ENCODE peak calls at places on chromosome 9, in ten cellular contexts. O, V, H, I, K, M, N, C, Y and A are unnamed samples.

GRCh38 chr9:12884736-12885395 is 110.0 kb downstream of the LURAP1L start:
- DNase-seq in I (no peak), N (no peak), V (peak; percentile 79), Y (peak; percentile 63), O (peak; percentile 87), K (no peak), H (no peak), C (no peak), M (no peak), A (peak; percentile 35)

GRCh38 chr9:134360897-134361296 is 34.6 kb downstream of the RXRA start:
- DNase-seq in V (no peak), K (no peak), C (no peak), Y (no peak), O (peak; percentile 73), M (no peak), N (peak; percentile 86), I (peak; percentile 90), H (no peak), A (no peak)

GRCh38 chr9:81492710-81493447 is 196.5 kb downstream of the TLE1 start:
- DNase-seq in O (peak; percentile 90), H (no peak), C (no peak), N (no peak), Y (peak; percentile 98), I (no peak), K (no peak), V (peak; percentile 97), M (no peak), A (peak; percentile 98)

GRCh38 chr9:133202145-133202513 is 6.9 kb downstream of the OBP2B start:
- DNase-seq in K (no peak), Y (no peak), V (no peak), I (peak; percentile 14), H (no peak), C (no peak), N (peak; percentile 15), M (no peak), O (no peak), A (no peak)

GRCh38 chr9:117744856-117745389 is 40.7 kb downstream of the TLR4 start:
- DNase-seq in O (no peak), K (no peak), M (no peak), C (no peak), Y (no peak), N (no peak), I (no peak), H (peak; percentile 20), V (peak; percentile 29), A (no peak)

GRCh38 chr9:78044189-78044588 is 12.6 kb upstream of the GNAQ start:
- DNase-seq in I (no peak), V (no peak), C (no peak), K (no peak), M (no peak), H (no peak), N (peak; percentile 41), O (no peak), Y (no peak), A (no peak)

GRCh38 chr9:12778389-12778788 is 3.6 kb downstream of the LURAP1L start:
- DNase-seq in O (no peak), H (no peak), C (no peak), N (no peak), K (no peak), Y (no peak), V (no peak), I (no peak), M (no peak), A (no peak)

GRCh38 chr9:38432922-38433510 is 8.8 kb upstream of the IGFBPL1 start:
- DNase-seq in N (no peak), K (peak; percentile 4), V (peak; percentile 44), H (no peak), I (no peak), M (no peak), Y (no peak), O (peak; percentile 60), C (no peak), A (peak; percentile 32)

GRCh38 chr9:79166005-79166404 is 405.8 kb upstream of the TLE4 start:
- DNase-seq in H (no peak), I (no peak), C (no peak), M (no peak), N (no peak), V (no peak), Y (no peak), O (peak; percentile 73), K (no peak), A (no peak)

DNA sequence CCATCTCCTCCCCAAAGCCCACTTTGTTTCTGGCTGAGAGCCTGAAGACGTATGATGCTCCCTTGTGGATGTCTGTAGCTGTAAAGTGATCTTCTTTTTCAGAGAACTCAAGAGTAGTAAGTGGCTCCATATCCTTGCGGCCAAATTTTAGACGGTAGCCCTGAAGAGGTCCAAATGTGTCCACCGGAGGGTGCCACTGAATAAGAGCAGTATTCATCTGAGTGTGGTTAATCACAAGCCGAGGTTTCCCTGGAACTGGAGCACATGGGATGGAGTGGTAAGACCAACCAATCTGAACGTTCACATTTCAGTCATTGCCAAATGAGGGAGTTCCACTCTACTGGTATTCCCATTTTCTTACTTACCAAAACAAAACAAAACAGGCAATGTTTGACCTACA is 686.5 kb upstream of the DMAC1 start:
- DNase-seq in N (peak; percentile 28), M (peak; percentile 53), V (peak; percentile 18), K (no peak), Y (peak; percentile 57), H (no peak), O (peak; percentile 10), I (peak; percentile 21), C (no peak), A (peak; percentile 6)
- TF ChIP-seq CTCF in N (no peak), M (no peak), V (peak; percentile 40), K (no peak), Y (peak; percentile 65), H (no peak), O (peak; percentile 19), I (peak; percentile 16), C (no peak), A (peak; percentile 47)

GRCh38 chr9:92820964-92821363 is 56.3 kb upstream of the BICD2 start:
- DNase-seq in C (no peak), H (no peak), I (no peak), V (no peak), K (no peak), O (no peak), M (no peak), Y (no peak), N (no peak), A (no peak)
- H3K4me3 ChIP-seq in C (no peak overlapping the region), H (no peak overlapping the region), I (no peak overlapping the region), V (no peak overlapping the region), K (no peak overlapping the region), O (no peak overlapping the region), M (no peak overlapping the region), Y (no peak overlapping the region), N (no peak overlapping the region), A (no peak overlapping the region)

DNA sequence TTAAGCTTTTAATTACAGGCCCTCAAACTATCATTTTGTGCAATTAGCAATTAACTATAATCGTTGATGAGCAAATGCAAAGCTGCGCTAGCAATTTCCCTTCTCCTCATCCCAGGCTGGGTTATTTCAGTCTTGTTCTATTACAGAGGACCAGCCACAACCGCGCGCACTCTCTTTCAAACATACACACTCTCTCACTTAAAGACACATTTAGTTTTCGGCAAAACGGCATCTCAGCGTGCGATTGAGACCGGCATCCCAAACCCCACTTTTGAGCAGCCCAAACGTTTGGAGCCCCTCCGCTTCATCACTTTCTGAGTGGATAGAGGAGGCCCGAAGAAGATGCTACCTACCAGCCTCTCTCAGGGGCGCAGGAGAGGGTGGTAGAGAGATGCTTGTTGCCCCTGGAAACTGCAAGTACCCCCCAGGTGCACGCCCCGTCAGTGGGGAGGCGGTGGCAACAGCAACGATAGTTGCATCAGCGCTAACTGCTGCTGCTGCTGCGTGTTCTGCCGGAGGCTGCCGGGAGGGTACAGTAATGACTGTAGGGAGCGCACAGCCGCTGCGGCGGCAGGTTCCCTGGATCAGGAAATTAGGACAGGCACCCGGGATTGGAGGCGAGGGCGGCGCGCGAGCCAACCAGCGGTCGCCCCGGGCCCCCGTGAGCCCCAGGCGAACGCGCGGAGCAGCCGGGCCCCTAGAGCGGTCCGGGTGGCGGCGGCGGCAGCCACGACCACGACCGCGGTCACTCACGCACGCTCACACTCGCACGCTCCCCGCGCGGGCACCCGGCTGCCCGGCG is 510 bp upstream of the VLDLR start:
- DNase-seq in Y (peak; percentile 68), C (peak; percentile 9), K (peak; percentile 78), I (peak; percentile 88), O (peak; percentile 79), H (peak; percentile 83), N (peak; percentile 87), V (peak; percentile 76), M (peak; percentile 87), A (peak; percentile 31)
- TF ChIP-seq CTCF in Y (peak; percentile 42), C (no peak), K (no peak), I (peak; percentile 41), O (peak; percentile 17), H (peak; percentile 19), N (no peak), V (peak; percentile 17), M (no peak), A (peak; percentile 23)

GRCh38 chr9:128419061-128419925 is 1.4 kb upstream of the CERCAM start:
- DNase-seq in V (no peak), H (no peak), N (no peak), I (peak; percentile 27), C (no peak), K (no peak), O (peak; percentile 57), M (no peak), Y (no peak), A (no peak)
- H3K4me3 ChIP-seq in V (no peak overlapping the region), H (peak overlapping the region; percentile 81), N (peak overlapping the region; percentile 94), I (no peak overlapping the region), C (peak overlapping the region; percentile 61), K (peak overlapping the region; percentile 94), O (no peak overlapping the region), M (peak overlapping the region; percentile 78), Y (peak overlapping the region; percentile 29), A (no peak overlapping the region)

GRCh38 chr9:136950656-136951030 is 1.4 kb upstream of the LCN12 start:
- DNase-seq in I (peak; percentile 52), N (no peak), M (peak; percentile 79), H (peak; percentile 21), K (no peak), C (no peak), V (no peak), O (no peak), Y (no peak), A (no peak)

GRCh38 chr9:136947955-136948510 is 3.0 kb downstream of the C8G start:
- DNase-seq in C (no peak), Y (no peak), N (peak; percentile 60), O (peak; percentile 46), M (peak; percentile 67), H (peak; percentile 59), I (peak; percentile 48), K (no peak), V (peak; percentile 10), A (no peak)

GRCh38 chr9:136949239-136949816 is 2.7 kb upstream of the LCN12 start:
- DNase-seq in M (peak; percentile 32), O (no peak), Y (no peak), C (no peak), H (peak; percentile 13), K (no peak), V (no peak), I (no peak), N (no peak), A (no peak)

GRCh38 chr9:136951541-136952353 is at the start of gene LCN12:
- DNase-seq in I (no peak), N (no peak), C (no peak), M (peak; percentile 89), O (no peak), Y (no peak), H (peak; percentile 13), V (no peak), K (no peak), A (no peak)

GRCh38 chr9:136949817-136950655 is 2.0 kb upstream of the LCN12 start:
- DNase-seq in K (peak; percentile 94), C (peak; percentile 97), N (peak; percentile 98), V (peak; percentile 80), M (peak; percentile 99), I (peak; percentile 97), Y (peak; percentile 81), O (peak; percentile 83), H (peak; percentile 94), A (peak; percentile 45)
- TF ChIP-seq CTCF in K (peak; percentile 26), C (peak; percentile 51), N (no peak), V (no peak), M (no peak), I (peak; percentile 46), Y (no peak), O (no peak), H (no peak), A (no peak)

GRCh38 chr9:136602193-136602885 is 56.5 kb upstream of the NOTCH1 start:
- DNase-seq in M (no peak), I (no peak), C (no peak), V (no peak), H (no peak), K (no peak), N (no peak), Y (no peak), O (no peak), A (no peak)
- H3K4me3 ChIP-seq in M (no peak overlapping the region), I (no peak overlapping the region), C (no peak overlapping the region), V (no peak overlapping the region), H (no peak overlapping the region), K (no peak overlapping the region), N (no peak overlapping the region), Y (no peak overlapping the region), O (no peak overlapping the region), A (no peak overlapping the region)